ENCODE peak calls at places on chromosomes 13 and 19, in four cellular contexts. J, U, F and O are unnamed samples.

GRCh38 chr19:17681505-17682125 is 6.5 kb downstream of the UNC13A start:
- DNase-seq in F (peak), J (peak), U (no peak), O (peak)

GRCh38 chr19:30783212-30783611 is 411.0 kb downstream of the ZNF536 start:
- DNase-seq in J (no peak), F (no peak), U (no peak), O (no peak)

GRCh38 chr13:51291341-51291740 is 48.1 kb upstream of the SERPINE3 start:
- DNase-seq in F (no peak), J (peak), U (no peak), O (no peak)

GRCh38 chr19:38953677-38954076 is 21.9 kb downstream of the FBXO17 start:
- DNase-seq in J (no peak), U (no peak), F (no peak), O (no peak)

GRCh38 chr13:107210216-107211010 is 642.5 kb upstream of the ARGLU1 start:
- DNase-seq in U (no peak), F (no peak), J (peak), O (no peak)

GRCh38 chr13:75458696-75459422 is 23.1 kb downstream of the TBC1D4 start:
- DNase-seq in J (no peak), F (peak), U (peak), O (peak)

GRCh38 chr19:18933297-18933696 is 7.7 kb downstream of the HOMER3 start:
- DNase-seq in U (no peak), J (no peak), F (no peak), O (no peak)

GRCh38 chr19:38061294-38061693 is 154.3 kb downstream of the SIPA1L3 start:
- DNase-seq in F (no peak), U (no peak), J (peak), O (no peak)

GRCh38 chr19:32567486-32567885 is 13.5 kb upstream of the PDCD5 start:
- DNase-seq in U (no peak), F (no peak), J (no peak), O (no peak)

GRCh38 chr19:35120492-35120891 is 4.9 kb downstream of the FXYD3 start:
- DNase-seq in U (no peak), F (no peak), J (peak), O (no peak)

GRCh38 chr13:105565328-105565727 is 970.1 kb downstream of the EFNB2 start:
- DNase-seq in U (no peak), J (peak), F (no peak), O (no peak)

GRCh38 chr13:111158136-111158805 is 43.2 kb downstream of the ARHGEF7 start:
- DNase-seq in F (no peak), U (no peak), J (peak), O (no peak)

GRCh38 chr13:21979156-21979819 is 308.4 kb downstream of the FGF9 start:
- DNase-seq in F (no peak), U (no peak), J (no peak), O (no peak)

GRCh38 chr19:32287811-32288227 is 57.6 kb upstream of the ZNF507 start:
- DNase-seq in F (peak), J (peak), U (peak), O (peak)

DNA sequence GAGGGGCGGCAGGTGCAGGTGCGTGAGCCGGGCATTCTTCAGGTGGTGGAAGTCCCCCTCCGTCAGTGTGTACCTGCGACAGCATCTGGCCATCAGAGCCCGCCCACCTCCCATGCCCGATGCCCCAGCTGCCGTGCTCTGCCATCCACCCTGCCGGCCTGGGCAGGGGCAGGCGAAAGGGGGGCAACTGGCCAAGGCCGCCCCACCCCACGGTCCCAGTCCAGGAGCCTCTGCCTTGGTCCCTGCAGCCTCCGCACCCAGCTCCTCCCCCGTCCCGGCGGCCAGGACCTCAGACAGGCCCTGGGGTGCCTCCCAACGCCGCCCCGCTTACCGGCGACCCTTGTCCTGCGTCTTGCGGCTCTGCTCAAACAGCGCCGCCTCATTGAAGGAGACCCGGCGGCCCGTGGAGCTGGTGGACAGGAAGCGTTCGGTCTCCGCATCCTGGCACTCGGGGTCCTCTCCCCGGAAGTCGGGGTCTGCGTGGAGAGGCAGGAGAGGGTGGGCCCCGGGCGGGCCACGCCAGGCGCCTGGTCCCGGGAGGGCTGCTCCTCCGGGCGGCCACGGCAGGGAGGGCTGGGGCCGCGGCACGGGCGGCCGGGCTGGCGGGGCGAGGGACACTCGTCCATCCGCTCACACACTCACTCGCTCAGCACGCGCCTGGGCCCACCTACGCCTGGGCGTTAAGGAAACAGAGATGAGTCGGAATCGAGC is 3.0 kb downstream of the CBARP start:
- DNase-seq in U (no peak), J (no peak), F (no peak), O (no peak)
- TF ChIP-seq CTCF in U (no peak), J (no peak), F (no peak), O (no peak)

DNA sequence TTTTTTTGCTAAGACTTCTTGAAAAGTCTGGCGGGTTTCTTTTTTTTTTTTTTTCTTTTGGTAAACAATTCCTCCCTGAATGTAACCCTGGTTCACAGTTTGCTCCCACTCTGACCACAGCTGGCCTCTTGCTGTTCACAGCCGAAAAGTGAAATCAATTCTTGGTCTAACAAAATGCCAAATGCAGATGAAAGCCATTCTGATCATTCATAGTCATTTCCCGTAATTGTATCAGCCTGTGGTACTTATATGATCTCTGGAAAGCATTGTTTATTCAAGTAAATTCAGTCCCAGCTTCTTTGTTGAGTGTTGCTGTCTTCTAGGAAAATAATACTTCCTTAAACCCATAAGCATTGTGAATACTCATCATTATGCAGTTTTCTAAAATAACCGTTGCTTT is 87.5 kb downstream of the MAB21L1 start:
- DNase-seq in F (no peak), U (no peak), J (peak), O (no peak)
- H3K4me3 ChIP-seq in F (peak), U (no peak), J (no peak), O (no peak)

DNA sequence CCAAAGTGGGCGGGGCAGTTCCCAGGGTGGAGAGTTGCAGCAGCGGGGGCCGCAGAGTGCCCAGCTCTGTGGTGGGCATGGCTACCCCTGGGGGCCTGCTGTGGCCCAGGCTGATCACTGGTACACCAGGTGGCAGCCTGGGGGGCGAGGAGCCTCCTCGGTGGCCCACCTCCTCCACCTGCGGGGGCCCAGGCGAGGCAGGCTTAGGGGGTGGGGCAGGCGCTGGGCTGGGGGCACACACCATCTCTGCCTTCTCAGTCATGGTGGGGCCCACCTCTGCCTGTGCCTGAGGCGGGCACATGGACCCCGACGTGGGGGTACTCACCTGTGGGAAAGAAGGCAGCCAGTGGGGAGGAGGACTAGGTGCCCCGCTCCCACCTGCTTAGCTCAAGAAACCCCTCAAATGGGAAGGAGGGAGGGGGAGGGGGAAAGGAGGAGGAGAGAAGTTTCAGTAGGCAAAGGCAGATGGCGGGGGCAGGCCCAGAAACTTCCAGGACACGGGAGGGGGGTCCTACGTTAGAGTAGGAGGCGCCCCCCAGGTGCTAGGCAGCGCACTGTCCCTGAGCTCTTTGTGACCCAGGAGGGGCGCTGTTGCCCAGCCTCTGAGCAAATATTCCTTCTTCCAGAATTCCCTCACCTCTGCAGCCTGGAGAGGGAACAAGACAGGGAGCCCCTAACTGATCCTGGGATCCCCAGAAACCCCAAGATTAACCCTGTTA is 1.6 kb downstream of the LYL1 start:
- DNase-seq in F (no peak), U (no peak), J (no peak), O (no peak)
- TF ChIP-seq CTCF in F (peak), U (no peak), J (peak), O (no peak)

GRCh38 chr19:15439078-15439799 is 10.5 kb downstream of the WIZ start:
- DNase-seq in U (no peak), F (no peak), J (no peak), O (no peak)
- H3K4me3 ChIP-seq in U (no peak), F (no peak), J (no peak), O (no peak)

DNA sequence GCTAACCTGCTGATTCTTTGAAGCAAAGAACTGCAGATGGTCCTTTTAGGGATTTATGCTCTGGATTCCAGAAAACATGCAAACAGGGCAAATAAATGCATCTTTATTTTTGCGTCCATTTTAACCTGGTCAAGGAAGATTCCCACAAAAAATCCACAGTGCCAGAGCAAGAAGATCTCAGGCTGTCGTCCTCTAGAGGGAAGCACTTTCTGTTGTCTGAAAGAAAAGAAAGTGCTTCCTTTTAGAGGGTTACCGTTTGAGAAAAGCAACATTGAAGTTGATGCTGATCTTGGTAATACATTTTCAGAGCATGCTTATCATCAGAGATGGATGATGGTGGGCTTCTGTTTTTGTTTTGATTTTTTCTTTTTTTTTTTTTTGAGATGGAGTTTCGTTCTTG is 75.5 kb downstream of the DPRX start:
- DNase-seq in F (no peak), U (no peak), J (no peak), O (no peak)
- TF ChIP-seq CTCF in F (no peak), U (no peak), J (no peak), O (no peak)

GRCh38 chr13:67134322-67135129 is 95.6 kb downstream of the PCDH9 start:
- DNase-seq in F (no peak), U (no peak), J (peak), O (no peak)
- H3K4me3 ChIP-seq in F (peak), U (no peak), J (no peak), O (no peak)

GRCh38 chr13:82654851-82655517 is 1227.3 kb downstream of the SLITRK1 start:
- DNase-seq in U (peak), F (peak), J (peak), O (no peak)
- TF ChIP-seq CTCF in U (no peak), F (no peak), J (no peak), O (no peak)

DNA sequence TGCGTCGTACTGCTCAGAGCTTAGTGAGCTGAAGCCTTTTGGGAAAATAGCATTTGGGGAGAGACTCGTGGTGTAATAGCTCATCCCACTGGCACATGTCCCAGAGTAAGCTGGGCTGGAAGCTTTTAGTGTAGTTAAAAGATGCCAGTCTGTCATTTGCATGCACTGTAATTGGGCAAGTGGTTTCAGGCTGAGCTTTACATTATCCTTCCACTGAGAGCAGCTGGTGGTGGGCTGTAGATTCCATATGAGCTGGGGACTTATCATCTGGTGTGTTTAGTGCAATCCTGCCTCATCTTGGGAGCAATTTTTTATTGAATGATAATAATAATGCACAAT is 69.9 kb downstream of the LRCH1 start:
- DNase-seq in U (no peak), F (peak), J (peak), O (peak)
- H3K4me3 ChIP-seq in U (no peak), F (peak), J (no peak), O (no peak)